ENCODE peak calls at places on chromosomes 5 and 9, in four cellular contexts. One of them, this sample, is unnamed.
A peak's percentile ranks its signal among the peaks of the same experiment; 100 is the strongest.

GRCh38 chr5:66144799-66145390 is 795 bp downstream of the SREK1 start:
- DNase-seq in K562: no peak
- DNase-seq in GM12878: no peak
- DNase-seq in WTC11: no peak
- DNase-seq in this sample: peak; percentile 45

GRCh38 chr9:89137548-89138462 is 40.8 kb downstream of the SHC3 start:
- DNase-seq in GM12878: no peak
- DNase-seq in WTC11: no peak
- DNase-seq in K562: no peak
- DNase-seq in this sample: no peak

GRCh38 chr9:128551652-128552152 is 685 bp upstream of the SPTAN1 start:
- DNase-seq in WTC11: no peak
- DNase-seq in GM12878: no peak
- DNase-seq in K562: no peak
- DNase-seq in this sample: no peak

GRCh38 chr5:53679261-53679660 is 118.8 kb downstream of the NDUFS4 start:
- DNase-seq in K562: no peak
- DNase-seq in WTC11: no peak
- DNase-seq in GM12878: no peak
- DNase-seq in this sample: no peak

GRCh38 chr5:96978812-96979449 is 43.1 kb downstream of the LNPEP start:
- DNase-seq in GM12878: no peak
- DNase-seq in K562: no peak
- DNase-seq in WTC11: no peak
- DNase-seq in this sample: no peak

GRCh38 chr5:135139397-135140134 is 105.5 kb upstream of the PITX1 start:
- DNase-seq in GM12878: no peak
- DNase-seq in K562: peak; percentile 62
- DNase-seq in WTC11: no peak
- DNase-seq in this sample: peak; percentile 45

GRCh38 chr5:54115768-54116403 is 194.5 kb downstream of the ARL15 start:
- DNase-seq in GM12878: no peak
- DNase-seq in WTC11: no peak
- DNase-seq in K562: no peak
- DNase-seq in this sample: no peak

GRCh38 chr5:93512799-93513198 is 68.2 kb downstream of the NR2F1-AS1 start:
- DNase-seq in WTC11: no peak
- DNase-seq in GM12878: no peak
- DNase-seq in K562: no peak
- DNase-seq in this sample: no peak

GRCh38 chr9:11319477-11320060 is 706.8 kb upstream of the PTPRD start:
- DNase-seq in K562: no peak
- DNase-seq in GM12878: no peak
- DNase-seq in WTC11: peak; percentile 17
- DNase-seq in this sample: no peak

GRCh38 chr5:64506567-64507321 is 929 bp downstream of the RGS7BP start:
- DNase-seq in GM12878: no peak
- DNase-seq in WTC11: peak; percentile 66
- DNase-seq in K562: no peak
- DNase-seq in this sample: no peak

GRCh38 chr5:6730407-6730806 is 17.2 kb downstream of the TENT4A start:
- DNase-seq in WTC11: no peak
- DNase-seq in GM12878: no peak
- DNase-seq in K562: no peak
- DNase-seq in this sample: no peak

GRCh38 chr5:34530637-34531036 is 125.5 kb upstream of the RAI14 start:
- DNase-seq in K562: no peak
- DNase-seq in WTC11: no peak
- DNase-seq in GM12878: no peak
- DNase-seq in this sample: no peak

GRCh38 chr9:126604059-126604685 is 9.6 kb upstream of the LMX1B start:
- DNase-seq in K562: no peak
- DNase-seq in GM12878: no peak
- DNase-seq in WTC11: no peak
- DNase-seq in this sample: no peak

GRCh38 chr5:73160239-73160671 is 12.7 kb upstream of the TMEM174 start:
- DNase-seq in K562: no peak
- DNase-seq in GM12878: peak; percentile 62
- DNase-seq in WTC11: no peak
- DNase-seq in this sample: no peak

GRCh38 chr5:176866913-176867312 is 32.2 kb downstream of the HK3 start:
- DNase-seq in K562: no peak
- DNase-seq in GM12878: no peak
- DNase-seq in WTC11: no peak
- DNase-seq in this sample: no peak

GRCh38 chr5:58924306-58924705 is 341.4 kb downstream of the RAB3C start:
- DNase-seq in GM12878: no peak
- DNase-seq in K562: no peak
- DNase-seq in WTC11: no peak
- DNase-seq in this sample: no peak

GRCh38 chr5:57413145-57413544 is 69.5 kb downstream of the ACTBL2 start:
- DNase-seq in K562: no peak
- DNase-seq in GM12878: no peak
- DNase-seq in WTC11: no peak
- DNase-seq in this sample: no peak

GRCh38 chr5:123546657-123547056 is 34.7 kb downstream of the CSNK1G3 start:
- DNase-seq in GM12878: no peak
- DNase-seq in WTC11: no peak
- DNase-seq in K562: no peak
- DNase-seq in this sample: no peak

GRCh38 chr9:36925033-36925432 is 109.0 kb downstream of the PAX5 start:
- DNase-seq in K562: no peak
- DNase-seq in WTC11: no peak
- DNase-seq in GM12878: no peak
- DNase-seq in this sample: no peak

GRCh38 chr5:83172655-83173054 is 95.3 kb downstream of the XRCC4 start:
- DNase-seq in GM12878: no peak
- DNase-seq in K562: no peak
- DNase-seq in WTC11: no peak
- DNase-seq in this sample: no peak

GRCh38 chr5:151686673-151687378 is at the start of gene SPARC:
- DNase-seq in K562: no peak
- DNase-seq in GM12878: no peak
- DNase-seq in WTC11: peak; percentile 78
- DNase-seq in this sample: no peak

GRCh38 chr5:156474251-156474650 is 147.3 kb downstream of the SGCD start:
- DNase-seq in K562: no peak
- DNase-seq in GM12878: no peak
- DNase-seq in WTC11: no peak
- DNase-seq in this sample: no peak

GRCh38 chr5:106017243-106017857 is 1653.4 kb downstream of the EFNA5 start:
- DNase-seq in WTC11: no peak
- DNase-seq in GM12878: no peak
- DNase-seq in K562: no peak
- DNase-seq in this sample: no peak

GRCh38 chr9:109488791-109489492 is 9.2 kb downstream of the PTPN3 start:
- DNase-seq in WTC11: no peak
- DNase-seq in K562: no peak
- DNase-seq in GM12878: no peak
- DNase-seq in this sample: no peak

GRCh38 chr5:120017523-120017922 is 388.2 kb downstream of the FAM170A start:
- DNase-seq in K562: no peak
- DNase-seq in WTC11: no peak
- DNase-seq in GM12878: no peak
- DNase-seq in this sample: no peak

GRCh38 chr5:68225188-68225910 is 9.8 kb downstream of the PIK3R1 start:
- DNase-seq in GM12878: no peak
- DNase-seq in WTC11: no peak
- DNase-seq in K562: no peak
- DNase-seq in this sample: peak; percentile 23

DNA sequence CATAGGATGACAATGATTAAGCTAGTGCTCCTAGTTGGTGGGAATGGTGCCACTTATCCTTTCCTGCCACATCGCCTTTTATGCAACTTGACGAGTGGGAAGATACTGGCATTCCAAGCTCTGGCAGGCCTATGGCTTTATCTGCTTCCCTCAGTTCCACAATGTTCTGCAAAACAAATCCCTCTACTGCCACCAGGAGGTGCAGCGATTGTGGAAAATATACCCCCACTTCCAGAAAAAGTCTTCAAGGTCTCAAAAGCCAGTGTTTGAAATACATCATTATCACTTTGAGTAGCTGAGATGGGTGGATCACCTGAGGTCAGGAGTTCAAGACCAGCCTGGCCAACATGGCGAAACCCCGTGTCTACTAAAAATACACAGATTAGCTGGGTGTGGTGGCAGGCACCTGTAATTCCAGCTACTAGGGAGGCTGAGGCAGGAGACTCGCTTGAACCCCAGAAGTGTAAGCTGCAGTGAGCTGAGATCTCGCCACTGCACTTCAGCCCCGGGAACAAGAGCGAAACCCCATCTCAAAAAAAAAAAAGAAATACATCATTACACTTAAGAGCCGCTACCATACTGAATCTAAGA is 3.4 kb downstream of the CLINT1 start:
- DNase-seq in K562: peak; percentile 31
- DNase-seq in GM12878: no peak
- DNase-seq in WTC11: peak; percentile 62
- DNase-seq in this sample: peak; percentile 59
- TF ChIP-seq CBFB in K562: no peak
- TF ChIP-seq CBFB in GM12878: no peak
- TF ChIP-seq CBFB in WTC11: no peak
- TF ChIP-seq CBFB in this sample: no peak

GRCh38 chr9:99465231-99465891 is 243.3 kb downstream of the SEC61B start:
- DNase-seq in GM12878: no peak
- DNase-seq in WTC11: no peak
- DNase-seq in K562: no peak
- DNase-seq in this sample: no peak
- TF ChIP-seq CBFB in GM12878: no peak
- TF ChIP-seq CBFB in WTC11: no peak
- TF ChIP-seq CBFB in K562: no peak
- TF ChIP-seq CBFB in this sample: no peak

DNA sequence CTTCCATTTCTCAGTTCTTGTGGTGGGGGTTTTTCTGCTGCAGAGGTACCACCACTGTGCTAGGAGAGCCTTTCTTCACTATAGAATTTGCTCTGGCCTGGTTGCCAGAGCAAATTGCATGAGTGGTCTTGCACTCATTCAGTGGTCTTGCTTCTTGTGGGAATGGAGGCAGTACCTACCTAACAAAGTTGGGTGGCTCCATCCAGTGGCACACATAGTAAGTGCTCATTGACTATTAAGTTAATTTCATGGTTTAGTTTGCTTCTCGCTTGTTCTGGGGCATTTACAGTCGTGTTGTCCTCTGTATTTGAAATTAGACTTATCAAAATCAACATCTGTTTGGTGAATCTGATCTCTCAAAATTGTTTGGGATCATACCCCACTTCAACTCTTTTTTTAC is 23.0 kb downstream of the SLC28A3 start:
- DNase-seq in K562: no peak
- DNase-seq in WTC11: no peak
- DNase-seq in GM12878: no peak
- DNase-seq in this sample: no peak
- TF ChIP-seq CBFB in K562: no peak
- TF ChIP-seq CBFB in WTC11: no peak
- TF ChIP-seq CBFB in GM12878: no peak
- TF ChIP-seq CBFB in this sample: no peak

GRCh38 chr5:172665049-172665541 is 24.0 kb downstream of the NEURL1B start:
- DNase-seq in GM12878: no peak
- DNase-seq in K562: no peak
- DNase-seq in WTC11: no peak
- DNase-seq in this sample: no peak
- TF ChIP-seq CBFB in GM12878: no peak
- TF ChIP-seq CBFB in K562: no peak
- TF ChIP-seq CBFB in WTC11: no peak
- TF ChIP-seq CBFB in this sample: no peak

DNA sequence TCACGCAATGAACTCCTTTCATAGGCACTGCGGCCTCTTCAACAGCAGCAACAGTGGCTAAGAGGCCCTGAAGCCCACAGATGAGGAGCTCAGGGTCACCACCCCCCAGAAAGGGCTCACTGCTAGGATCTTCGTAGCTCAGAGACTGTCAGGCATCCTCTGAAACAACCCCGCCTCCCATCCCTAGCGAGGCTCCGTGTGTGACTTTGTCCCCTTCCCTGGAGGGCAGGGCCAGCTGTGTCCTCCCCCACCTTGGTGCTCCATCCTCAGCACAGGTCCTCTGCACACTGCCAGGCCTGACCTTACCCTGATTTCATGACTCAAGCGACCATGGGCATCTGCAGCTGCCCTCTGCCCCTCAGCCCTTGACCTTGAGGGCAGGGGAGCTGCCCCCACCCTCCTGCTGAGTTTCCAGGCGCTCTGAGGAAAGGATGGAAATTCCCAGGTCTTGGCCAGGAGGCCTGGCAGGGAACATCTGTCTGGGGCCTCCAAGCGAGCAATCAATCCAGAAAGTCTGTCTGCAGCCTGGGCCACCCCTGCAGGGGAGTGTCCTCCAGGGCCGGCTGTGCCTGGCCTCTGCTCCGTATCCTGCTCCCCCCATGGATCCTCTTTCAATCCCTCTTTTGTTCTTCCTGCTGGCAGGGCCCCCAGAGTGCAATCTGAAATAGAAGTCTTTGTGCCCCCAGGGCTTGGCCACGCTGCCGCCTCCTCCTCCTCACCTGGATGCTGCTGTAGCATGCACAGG is 6.8 kb upstream of the IRX4 start:
- DNase-seq in WTC11: no peak
- DNase-seq in K562: no peak
- DNase-seq in GM12878: no peak
- DNase-seq in this sample: no peak
- TF ChIP-seq CBFB in WTC11: no peak
- TF ChIP-seq CBFB in K562: no peak
- TF ChIP-seq CBFB in GM12878: no peak
- TF ChIP-seq CBFB in this sample: no peak

DNA sequence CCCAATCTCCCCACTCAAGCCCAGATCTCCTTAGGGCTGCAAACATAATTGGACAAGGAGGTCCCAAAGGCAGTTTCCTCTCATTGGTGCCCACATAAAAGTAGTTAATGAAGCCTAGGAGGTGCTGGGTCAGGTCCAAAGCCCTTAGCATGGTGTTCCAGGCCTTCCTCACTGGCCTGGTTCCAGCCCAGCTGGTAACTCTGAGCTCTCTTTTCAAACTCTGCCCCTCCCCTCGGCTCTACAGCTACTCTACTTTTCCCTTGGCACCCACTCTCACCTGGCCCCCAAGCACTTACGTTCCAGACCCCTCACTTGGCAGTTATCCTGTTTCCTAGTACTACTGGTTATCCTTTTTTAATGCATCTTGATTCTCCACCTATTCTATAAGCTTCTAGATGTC is 9.9 kb downstream of the SEPTIN8 start:
- DNase-seq in K562: no peak
- DNase-seq in GM12878: no peak
- DNase-seq in WTC11: no peak
- DNase-seq in this sample: no peak
- TF ChIP-seq CBFB in K562: no peak
- TF ChIP-seq CBFB in GM12878: no peak
- TF ChIP-seq CBFB in WTC11: no peak
- TF ChIP-seq CBFB in this sample: no peak